ENCODE peak calls at places on chromosomes 4 and X, in six cellular contexts. G is PC-9, Z is endodermal cell, L is sigmoid colon, W is transverse colon, N is left lung. Y is an unnamed sample.
A peak's percentile ranks its signal among the peaks of the same experiment; 100 is the strongest.

GRCh38 chrX:19513383-19513782 is 1.9 kb downstream of the MAP3K15 start:
- DNase-seq in Z (peak; percentile 51), N (peak; percentile 34), W (no peak), L (no peak), G (no peak), Y (no peak)

GRCh38 chrX:48460031-48460430 is 10.0 kb downstream of the SLC38A5 start:
- DNase-seq in N (no peak), G (no peak), L (no peak), W (no peak), Z (no peak), Y (no peak)

GRCh38 chr4:145870155-145871020 is 68.2 kb downstream of the ZNF827 start:
- DNase-seq in L (no peak), W (no peak), G (no peak), Z (no peak), N (no peak), Y (no peak)

GRCh38 chr4:113355550-113356371 is 306.3 kb downstream of the ANK2 start:
- DNase-seq in G (peak; percentile 39), Z (peak; percentile 46), N (peak; percentile 47), W (peak; percentile 8), L (no peak), Y (peak; percentile 63)

GRCh38 chr4:25347473-25347872 is 29.6 kb upstream of the ANAPC4 start:
- DNase-seq in N (no peak), G (no peak), Z (no peak), W (no peak), L (no peak), Y (no peak)

GRCh38 chr4:71415491-71415890 is 76.7 kb downstream of the SLC4A4 start:
- DNase-seq in L (no peak), Z (no peak), N (no peak), G (no peak), W (no peak), Y (no peak)

GRCh38 chr4:86498560-86499166 is 95.5 kb upstream of the PTPN13 start:
- DNase-seq in L (no peak), Z (no peak), W (no peak), N (no peak), G (peak; percentile 58), Y (no peak)

GRCh38 chr4:24248674-24249644 is 335.4 kb downstream of the DHX15 start:
- DNase-seq in Z (peak; percentile 20), G (no peak), W (no peak), N (no peak), L (no peak), Y (no peak)

GRCh38 chr4:87117051-87117729 is 103.2 kb downstream of the KLHL8 start:
- DNase-seq in L (no peak), Z (no peak), G (no peak), N (no peak), W (no peak), Y (no peak)

GRCh38 chr4:106615961-106616360 is 247.4 kb upstream of the GIMD1 start:
- DNase-seq in N (no peak), W (no peak), L (no peak), G (no peak), Z (no peak), Y (no peak)

GRCh38 chr4:99808260-99808857 is 8.3 kb upstream of the DAPP1 start:
- DNase-seq in G (peak; percentile 62), L (no peak), W (peak; percentile 74), Z (peak; percentile 93), N (peak; percentile 53), Y (no peak)

GRCh38 chrX:112043997-112044396 is 38.6 kb downstream of the TRPC5 start:
- DNase-seq in Z (no peak), L (no peak), G (peak; percentile 38), W (no peak), N (no peak), Y (no peak)

GRCh38 chrX:20067709-20068315 is 48.9 kb downstream of the MAP7D2 start:
- DNase-seq in W (peak; percentile 55), Z (peak; percentile 57), G (peak; percentile 85), N (peak; percentile 77), L (peak; percentile 89), Y (peak; percentile 20)

GRCh38 chr4:1195109-1195671 is 22.8 kb upstream of the SPON2 start:
- DNase-seq in W (no peak), G (no peak), N (peak; percentile 32), Z (peak; percentile 35), L (peak; percentile 74), Y (no peak)

GRCh38 chrX:135484636-135485289 is 35.7 kb upstream of the INTS6L start:
- DNase-seq in N (no peak), G (no peak), L (no peak), W (no peak), Z (no peak), Y (no peak)

GRCh38 chr4:110287130-110287529 is 88.7 kb upstream of the ELOVL6 start:
- DNase-seq in L (no peak), N (no peak), W (no peak), Z (no peak), G (peak; percentile 85), Y (peak; percentile 63)

GRCh38 chrX:15151267-15152196 is 118.4 kb downstream of the ASB9 start:
- DNase-seq in Z (no peak), L (no peak), N (no peak), G (no peak), W (no peak), Y (peak; percentile 52)

GRCh38 chr4:151324449-151325319 is 721 bp downstream of the SH3D19 start:
- DNase-seq in N (peak; percentile 66), W (peak; percentile 78), L (peak; percentile 77), G (peak; percentile 82), Z (peak; percentile 90), Y (no peak)

GRCh38 chr4:156815717-156816319 is 155.8 kb downstream of the PDGFC start:
- DNase-seq in Z (no peak), W (no peak), L (no peak), N (no peak), G (no peak), Y (no peak)

GRCh38 chr4:6271701-6272465 is 2.2 kb downstream of the WFS1 start:
- DNase-seq in Z (no peak), G (no peak), W (peak; percentile 35), N (peak; percentile 86), L (peak; percentile 76), Y (no peak)

GRCh38 chr4:147674073-147674472 is 9.9 kb downstream of the PRMT9 start:
- DNase-seq in N (no peak), Z (no peak), W (no peak), G (no peak), L (no peak), Y (no peak)

GRCh38 chrX:114611018-114611619 is 27.2 kb downstream of the HTR2C start:
- DNase-seq in Z (peak; percentile 64), W (peak; percentile 14), N (no peak), G (no peak), L (no peak), Y (peak; percentile 3)

GRCh38 chrX:30643313-30643821 is 9.9 kb upstream of the GK start:
- DNase-seq in L (no peak), W (no peak), Z (no peak), G (no peak), N (no peak), Y (no peak)

GRCh38 chr4:111631157-111631999 is 513.9 kb upstream of the FAM241A start:
- DNase-seq in L (no peak), G (no peak), W (no peak), Z (no peak), N (no peak), Y (no peak)

GRCh38 chrX:153723351-153724251 is 586 bp downstream of the BCAP31 start:
- DNase-seq in Z (peak; percentile 76), L (no peak), N (no peak), W (peak; percentile 55), G (peak; percentile 48), Y (no peak)

GRCh38 chrX:135009838-135010237 is 12.5 kb downstream of the RTL8B start:
- DNase-seq in N (no peak), W (no peak), L (no peak), Z (no peak), G (no peak), Y (no peak)

DNA sequence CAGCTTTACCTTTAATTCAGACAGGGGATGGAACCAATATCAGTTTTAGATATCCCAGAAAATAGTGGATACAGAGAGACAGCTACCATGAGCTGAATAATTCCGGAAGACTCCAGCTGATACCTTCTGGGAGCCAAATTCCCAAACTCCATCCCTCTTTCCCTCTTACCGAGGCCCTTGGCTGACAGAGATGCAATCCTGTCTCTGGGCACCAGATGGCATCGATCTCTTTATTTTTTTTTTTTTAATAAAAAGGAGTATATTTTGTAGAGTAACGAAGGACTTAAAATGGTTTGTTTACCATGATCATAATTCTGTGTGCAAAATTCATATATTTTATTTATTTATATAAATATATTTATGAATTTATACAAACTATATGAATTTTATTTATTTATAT is 31.0 kb downstream of the RAB40A start:
- DNase-seq in L (no peak), G (no peak), Z (no peak), W (no peak), N (no peak), Y (no peak)
- TF ChIP-seq CTCF in L (no peak), G (peak; percentile 56), Z (peak; percentile 77), W (no peak), N (peak; percentile 18), Y (peak; percentile 40)

GRCh38 chrX:12702509-12703091 is 88.6 kb upstream of the PRPS2 start:
- DNase-seq in N (no peak), G (no peak), Z (peak; percentile 64), W (no peak), L (no peak), Y (no peak)

GRCh38 chrX:12701625-12702024 is 89.6 kb upstream of the PRPS2 start:
- DNase-seq in N (peak; percentile 43), Z (peak; percentile 79), G (peak; percentile 49), L (peak; percentile 73), W (peak; percentile 42), Y (peak; percentile 6)

GRCh38 chrX:12704706-12705105 is 86.5 kb upstream of the PRPS2 start:
- DNase-seq in L (no peak), Z (no peak), N (no peak), W (no peak), G (no peak), Y (no peak)

GRCh38 chrX:12700745-12701144 is 90.5 kb upstream of the PRPS2 start:
- DNase-seq in Z (no peak), G (no peak), N (no peak), L (no peak), W (no peak), Y (no peak)
- H3K27me3 ChIP-seq in Z (no peaks in the 10 kb centered on the region), G (no peaks in the 10 kb centered on the region), N (peaks cover 8% of the 10 kb centered on the region), L (no peaks in the 10 kb centered on the region), W (no peaks in the 10 kb centered on the region), Y (no peaks in the 10 kb centered on the region)

DNA sequence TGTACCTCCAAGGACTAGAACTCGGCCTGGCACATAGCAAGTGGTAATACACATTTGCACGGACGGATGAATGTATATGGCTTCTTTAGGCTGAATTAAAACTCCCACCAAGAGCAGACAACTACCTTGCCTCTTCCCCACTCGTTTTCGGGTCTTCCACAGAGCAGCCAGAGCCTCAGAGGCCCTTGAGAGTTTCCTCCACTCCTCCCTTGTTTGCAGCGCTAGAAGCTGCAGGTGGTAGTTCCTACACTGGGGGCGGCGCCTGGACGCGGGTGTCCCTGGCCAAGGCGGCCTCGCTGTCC is 10.2 kb upstream of the INTU start:
- DNase-seq in Z (no peak), W (no peak), L (no peak), G (no peak), N (no peak), Y (no peak)
- H3K4me3 ChIP-seq in Z (peak overlapping the region; percentile 77), W (peak overlapping the region; percentile 55), L (peak overlapping the region; percentile 51), G (peak overlapping the region; percentile 62), N (peak overlapping the region; percentile 53), Y (no peak overlapping the region)

DNA sequence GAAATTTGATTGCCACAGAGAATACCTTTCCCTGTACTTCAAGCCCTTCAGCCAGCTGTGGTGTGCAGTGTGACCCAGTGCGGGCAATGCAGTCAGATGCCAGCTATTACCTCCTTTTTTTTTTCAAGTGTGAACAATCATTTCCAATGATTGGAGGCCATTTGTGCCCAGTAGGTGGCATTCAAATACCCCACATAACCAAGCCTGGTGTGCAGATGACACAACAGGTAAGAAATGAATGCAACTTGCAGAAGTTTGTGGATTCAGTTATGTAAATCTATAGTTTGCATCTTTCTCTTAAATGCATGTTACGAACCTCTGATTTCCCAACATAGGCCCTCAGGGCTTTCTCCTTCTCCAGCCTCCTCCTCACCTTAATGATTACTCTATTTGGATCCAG is 98.0 kb downstream of the CLCN4 start:
- DNase-seq in N (no peak), G (peak; percentile 57), L (no peak), W (no peak), Z (no peak), Y (no peak)
- TF ChIP-seq CTCF in N (no peak), G (peak; percentile 56), L (no peak), W (no peak), Z (peak; percentile 19), Y (no peak)